ENCODE peak calls at places on chromosomes 11 and 22, in eight cellular contexts. V is stimulated activated CD4-positive, alpha-beta T cell treated with anti-CD3 and anti-CD28 coated beads, Interleukin-15, amount 100 ng/mL, for 24 hours; F is colonic mucosa; O is GF-D8; B is lung microvascular endothelial cell; M is uterus; Z is activated naive CD8-positive, alpha-beta T cell treated with anti-CD3 and anti-CD28 coated beads, Interleukin-2, amount 50 U/mL, for 24 hours; D is coronary artery. H is an unnamed sample.

GRCh38 chr22:50537765-50538164 is 7.9 kb upstream of the KLHDC7B start:
- DNase-seq in V (no peak), F (no peak), O (no peak), B (no peak), M (no peak), Z (no peak), D (no peak), H (no peak)

GRCh38 chr11:102229510-102230119 is 87.7 kb upstream of the BIRC3 start:
- DNase-seq in V (no peak), F (no peak), O (no peak), B (no peak), M (no peak), Z (no peak), D (no peak), H (no peak)

GRCh38 chr11:57311109-57311936 is 13.4 kb downstream of the TNKS1BP1 start:
- DNase-seq in V (peak; percentile 89), F (peak; percentile 94), O (no peak), B (peak; percentile 97), M (peak; percentile 98), Z (peak; percentile 83), D (peak; percentile 98), H (peak; percentile 97)

GRCh38 chr11:122167100-122167499 is 51.1 kb upstream of the BLID start:
- DNase-seq in V (no peak), F (no peak), O (no peak), B (peak; percentile 75), M (no peak), Z (no peak), D (no peak), H (no peak)

GRCh38 chr11:9701799-9702198 is 37.9 kb downstream of the SWAP70 start:
- DNase-seq in V (no peak), F (no peak), O (no peak), B (no peak), M (no peak), Z (no peak), D (no peak), H (no peak)

GRCh38 chr22:46653596-46653995 is 33.4 kb downstream of the GRAMD4 start:
- DNase-seq in V (peak; percentile 69), F (no peak), O (no peak), B (no peak), M (no peak), Z (peak; percentile 71), D (no peak), H (no peak)

GRCh38 chr11:1138053-1138452 is 19.7 kb upstream of the MUC5AC start:
- DNase-seq in V (peak; percentile 46), F (no peak), O (no peak), B (no peak), M (no peak), Z (no peak), D (no peak), H (no peak)

GRCh38 chr11:94933225-94934130 is 39.9 kb downstream of the CWC15 start:
- DNase-seq in V (no peak), F (no peak), O (no peak), B (peak; percentile 92), M (peak; percentile 59), Z (no peak), D (no peak), H (peak; percentile 72)

GRCh38 chr11:88655163-88655562 is 317.6 kb upstream of the CTSC start:
- DNase-seq in V (no peak), F (no peak), O (no peak), B (no peak), M (no peak), Z (no peak), D (no peak), H (no peak)

GRCh38 chr11:103035656-103036434 is 56.1 kb downstream of the DCUN1D5 start:
- DNase-seq in V (peak; percentile 48), F (peak; percentile 64), O (peak; percentile 99), B (peak; percentile 93), M (no peak), Z (peak; percentile 38), D (no peak), H (no peak)

GRCh38 chr11:75592699-75593098 is 30.6 kb downstream of the SERPINH1 start:
- DNase-seq in V (no peak), F (peak; percentile 61), O (no peak), B (no peak), M (no peak), Z (no peak), D (no peak), H (no peak)

GRCh38 chr11:80097146-80097545 is 656.3 kb upstream of the TENM4 start:
- DNase-seq in V (no peak), F (no peak), O (no peak), B (no peak), M (no peak), Z (no peak), D (no peak), H (no peak)

GRCh38 chr11:47408598-47409439 is 429 bp downstream of the SLC39A13 start:
- DNase-seq in V (no peak), F (peak; percentile 43), O (no peak), B (peak; percentile 90), M (peak; percentile 56), Z (no peak), D (no peak), H (peak; percentile 86)

GRCh38 chr22:45302751-45303150 is 7.0 kb upstream of the FAM118A start:
- DNase-seq in V (no peak), F (no peak), O (no peak), B (no peak), M (no peak), Z (no peak), D (no peak), H (no peak)

GRCh38 chr22:17726561-17727243 is 47.6 kb downstream of the BID start:
- DNase-seq in V (no peak), F (no peak), O (peak; percentile 79), B (no peak), M (no peak), Z (no peak), D (no peak), H (no peak)

GRCh38 chr11:129259950-129260349 is 67.8 kb upstream of the ARHGAP32 start:
- DNase-seq in V (no peak), F (no peak), O (no peak), B (no peak), M (no peak), Z (no peak), D (no peak), H (no peak)

GRCh38 chr22:21047730-21048129 is 2.0 kb downstream of the LRRC74B start:
- DNase-seq in V (no peak), F (no peak), O (no peak), B (no peak), M (peak; percentile 11), Z (no peak), D (no peak), H (no peak)

GRCh38 chr22:46797355-46797754 is 34.9 kb downstream of the TBC1D22A start:
- DNase-seq in V (no peak), F (no peak), O (no peak), B (peak; percentile 50), M (no peak), Z (no peak), D (peak; percentile 70), H (no peak)

GRCh38 chr22:38564669-38565068 is 5.3 kb downstream of the DMC1 start:
- DNase-seq in V (no peak), F (no peak), O (no peak), B (no peak), M (no peak), Z (no peak), D (no peak), H (no peak)

GRCh38 chr11:115775846-115776245 is 271.6 kb upstream of the CADM1 start:
- DNase-seq in V (no peak), F (no peak), O (no peak), B (no peak), M (no peak), Z (no peak), D (no peak), H (no peak)

GRCh38 chr11:65572356-65573043 is at the start of gene FAM89B:
- DNase-seq in V (peak; percentile 95), F (peak; percentile 97), O (peak; percentile 62), B (peak; percentile 85), M (peak; percentile 92), Z (peak; percentile 91), D (peak; percentile 94), H (peak; percentile 96)

GRCh38 chr11:122046846-122047245 is 69.2 kb downstream of the BLID start:
- DNase-seq in V (no peak), F (no peak), O (no peak), B (peak; percentile 56), M (no peak), Z (no peak), D (peak; percentile 79), H (peak; percentile 77)

GRCh38 chr11:134332189-134332631 is 422 bp downstream of the GLB1L2 start:
- DNase-seq in V (peak; percentile 43), F (peak; percentile 52), O (no peak), B (no peak), M (no peak), Z (peak; percentile 23), D (no peak), H (no peak)

GRCh38 chr22:35842954-35843353 is 125.3 kb downstream of the APOL5 start:
- DNase-seq in V (peak; percentile 7), F (peak; percentile 42), O (no peak), B (peak; percentile 50), M (no peak), Z (no peak), D (no peak), H (no peak)

GRCh38 chr11:31045335-31045734 is 324.2 kb downstream of the DCDC1 start:
- DNase-seq in V (no peak), F (no peak), O (no peak), B (peak; percentile 3), M (no peak), Z (no peak), D (no peak), H (no peak)

GRCh38 chr22:40383905-40384304 is 13.5 kb downstream of the SGSM3 start:
- DNase-seq in V (no peak), F (no peak), O (no peak), B (peak; percentile 74), M (no peak), Z (no peak), D (no peak), H (no peak)

H was measured in tibial artery.